ENCODE peak calls at places on chromosomes 6 and 20, in seven cellular contexts. One of them, this sample, is unnamed.

GRCh38 chr6:103674790-103675189 is 1184.9 kb downstream of the HACE1 start:
- DNase-seq in Panc1: no peak
- DNase-seq in GM23338: no peak
- DNase-seq in K562: no peak
- DNase-seq in HCT116: no peak
- DNase-seq in A549: no peak
- DNase-seq in SK-N-SH: no peak
- DNase-seq in this sample: no peak

GRCh38 chr6:159104163-159104885 is 59.5 kb upstream of the TAGAP start:
- DNase-seq in GM23338: peak
- DNase-seq in Panc1: peak
- DNase-seq in HCT116: no peak
- DNase-seq in SK-N-SH: peak
- DNase-seq in K562: peak
- DNase-seq in A549: peak
- DNase-seq in this sample: no peak

GRCh38 chr6:11975353-11975977 is 36.6 kb upstream of the HIVEP1 start:
- DNase-seq in GM23338: no peak
- DNase-seq in A549: no peak
- DNase-seq in Panc1: no peak
- DNase-seq in K562: peak
- DNase-seq in HCT116: no peak
- DNase-seq in SK-N-SH: no peak
- DNase-seq in this sample: peak

GRCh38 chr6:158164564-158164963 is 3.5 kb downstream of the SERAC1 start:
- DNase-seq in Panc1: no peak
- DNase-seq in A549: no peak
- DNase-seq in HCT116: no peak
- DNase-seq in K562: no peak
- DNase-seq in GM23338: no peak
- DNase-seq in SK-N-SH: no peak
- DNase-seq in this sample: no peak

GRCh38 chr6:170053966-170054661 is 236.8 kb downstream of the DLL1 start:
- DNase-seq in SK-N-SH: no peak
- DNase-seq in HCT116: no peak
- DNase-seq in Panc1: no peak
- DNase-seq in K562: no peak
- DNase-seq in A549: no peak
- DNase-seq in GM23338: no peak
- DNase-seq in this sample: no peak

GRCh38 chr6:81875776-81876293 is 123.4 kb upstream of the TENT5A start:
- DNase-seq in Panc1: no peak
- DNase-seq in SK-N-SH: no peak
- DNase-seq in HCT116: no peak
- DNase-seq in GM23338: no peak
- DNase-seq in K562: no peak
- DNase-seq in A549: no peak
- DNase-seq in this sample: no peak

GRCh38 chr20:52824494-52825216 is 147.5 kb upstream of the TSHZ2 start:
- DNase-seq in GM23338: no peak
- DNase-seq in SK-N-SH: no peak
- DNase-seq in A549: no peak
- DNase-seq in Panc1: no peak
- DNase-seq in K562: no peak
- DNase-seq in HCT116: no peak
- DNase-seq in this sample: no peak

GRCh38 chr20:13302647-13303425 is 81.8 kb downstream of the ISM1 start:
- DNase-seq in HCT116: peak
- DNase-seq in SK-N-SH: peak
- DNase-seq in GM23338: peak
- DNase-seq in A549: peak
- DNase-seq in Panc1: no peak
- DNase-seq in K562: peak
- DNase-seq in this sample: no peak

GRCh38 chr20:10549511-10549910 is 114.4 kb downstream of the SLX4IP start:
- DNase-seq in HCT116: no peak
- DNase-seq in GM23338: no peak
- DNase-seq in K562: no peak
- DNase-seq in A549: no peak
- DNase-seq in Panc1: no peak
- DNase-seq in SK-N-SH: no peak
- DNase-seq in this sample: no peak

GRCh38 chr6:152318278-152318677 is 318.9 kb downstream of the SYNE1 start:
- DNase-seq in GM23338: no peak
- DNase-seq in K562: no peak
- DNase-seq in A549: no peak
- DNase-seq in HCT116: no peak
- DNase-seq in SK-N-SH: no peak
- DNase-seq in Panc1: no peak
- DNase-seq in this sample: no peak

GRCh38 chr20:53983401-53983800 is 87.0 kb downstream of the BCAS1 start:
- DNase-seq in Panc1: no peak
- DNase-seq in GM23338: no peak
- DNase-seq in K562: no peak
- DNase-seq in SK-N-SH: no peak
- DNase-seq in HCT116: no peak
- DNase-seq in A549: no peak
- DNase-seq in this sample: no peak

GRCh38 chr20:35823147-35823546 is 51.3 kb downstream of the PHF20 start:
- DNase-seq in GM23338: no peak
- DNase-seq in HCT116: no peak
- DNase-seq in A549: no peak
- DNase-seq in Panc1: no peak
- DNase-seq in K562: peak
- DNase-seq in SK-N-SH: no peak
- DNase-seq in this sample: no peak

GRCh38 chr6:107784669-107785068 is 39.4 kb downstream of the SCML4 start:
- DNase-seq in Panc1: no peak
- DNase-seq in GM23338: no peak
- DNase-seq in K562: peak
- DNase-seq in HCT116: no peak
- DNase-seq in A549: no peak
- DNase-seq in SK-N-SH: no peak
- DNase-seq in this sample: no peak

GRCh38 chr6:71584712-71585436 is 296.3 kb downstream of the OGFRL1 start:
- DNase-seq in K562: no peak
- DNase-seq in Panc1: no peak
- DNase-seq in GM23338: no peak
- DNase-seq in A549: no peak
- DNase-seq in HCT116: no peak
- DNase-seq in SK-N-SH: no peak
- DNase-seq in this sample: no peak

GRCh38 chr6:154514481-154514880 is 4.0 kb upstream of the CNKSR3 start:
- DNase-seq in GM23338: no peak
- DNase-seq in Panc1: no peak
- DNase-seq in A549: no peak
- DNase-seq in K562: no peak
- DNase-seq in SK-N-SH: no peak
- DNase-seq in HCT116: no peak
- DNase-seq in this sample: no peak

GRCh38 chr6:44222987-44223470 is 366 bp upstream of the SLC29A1 start:
- DNase-seq in HCT116: no peak
- DNase-seq in A549: no peak
- DNase-seq in K562: no peak
- DNase-seq in SK-N-SH: no peak
- DNase-seq in Panc1: no peak
- DNase-seq in GM23338: peak
- DNase-seq in this sample: no peak

GRCh38 chr6:51626391-51626790 is 461.0 kb downstream of the PKHD1 start:
- DNase-seq in GM23338: no peak
- DNase-seq in A549: no peak
- DNase-seq in Panc1: no peak
- DNase-seq in K562: no peak
- DNase-seq in HCT116: no peak
- DNase-seq in SK-N-SH: no peak
- DNase-seq in this sample: no peak

GRCh38 chr20:57398901-57399535 is 7.8 kb downstream of the RBM38 start:
- DNase-seq in GM23338: no peak
- DNase-seq in A549: no peak
- DNase-seq in SK-N-SH: no peak
- DNase-seq in Panc1: no peak
- DNase-seq in K562: no peak
- DNase-seq in HCT116: no peak
- DNase-seq in this sample: no peak

GRCh38 chr20:38833857-38834164 is 28.3 kb downstream of the PPP1R16B start:
- DNase-seq in Panc1: no peak
- DNase-seq in K562: no peak
- DNase-seq in GM23338: no peak
- DNase-seq in SK-N-SH: no peak
- DNase-seq in A549: no peak
- DNase-seq in HCT116: no peak
- DNase-seq in this sample: no peak

GRCh38 chr6:84074988-84075781 is 41.6 kb downstream of the MRAP2 start:
- DNase-seq in SK-N-SH: no peak
- DNase-seq in A549: peak
- DNase-seq in K562: peak
- DNase-seq in Panc1: no peak
- DNase-seq in GM23338: peak
- DNase-seq in HCT116: peak
- DNase-seq in this sample: no peak

GRCh38 chr20:24667689-24668383 is 198.4 kb downstream of the SYNDIG1 start:
- DNase-seq in A549: no peak
- DNase-seq in GM23338: no peak
- DNase-seq in SK-N-SH: no peak
- DNase-seq in K562: no peak
- DNase-seq in HCT116: no peak
- DNase-seq in Panc1: no peak
- DNase-seq in this sample: no peak

GRCh38 chr6:116328528-116328903 is 42.2 kb upstream of the DSE start:
- DNase-seq in K562: no peak
- DNase-seq in HCT116: no peak
- DNase-seq in SK-N-SH: no peak
- DNase-seq in A549: no peak
- DNase-seq in GM23338: no peak
- DNase-seq in Panc1: no peak
- DNase-seq in this sample: no peak

GRCh38 chr6:19892250-19892649 is 55.1 kb downstream of the ID4 start:
- DNase-seq in SK-N-SH: no peak
- DNase-seq in GM23338: no peak
- DNase-seq in K562: no peak
- DNase-seq in Panc1: no peak
- DNase-seq in A549: no peak
- DNase-seq in HCT116: peak
- DNase-seq in this sample: no peak

GRCh38 chr6:133184798-133185380 is 56.3 kb upstream of the EYA4 start:
- DNase-seq in HCT116: no peak
- DNase-seq in A549: peak
- DNase-seq in GM23338: peak
- DNase-seq in SK-N-SH: no peak
- DNase-seq in Panc1: no peak
- DNase-seq in K562: peak
- DNase-seq in this sample: no peak

GRCh38 chr20:47493175-47493953 is 8.3 kb upstream of the NCOA3 start:
- DNase-seq in SK-N-SH: peak
- DNase-seq in GM23338: no peak
- DNase-seq in A549: peak
- DNase-seq in K562: peak
- DNase-seq in Panc1: no peak
- DNase-seq in HCT116: peak
- DNase-seq in this sample: no peak

GRCh38 chr6:108942556-108943492 is 94.6 kb downstream of the ARMC2 start:
- DNase-seq in Panc1: no peak
- DNase-seq in HCT116: no peak
- DNase-seq in A549: no peak
- DNase-seq in GM23338: no peak
- DNase-seq in K562: peak
- DNase-seq in SK-N-SH: peak
- DNase-seq in this sample: no peak
- TF ChIP-seq REST in Panc1: no peak
- TF ChIP-seq REST in HCT116: no peak
- TF ChIP-seq REST in A549: no peak
- TF ChIP-seq REST in GM23338: no peak
- TF ChIP-seq REST in K562: no peak
- TF ChIP-seq REST in SK-N-SH: no peak
- TF ChIP-seq REST in this sample: no peak

DNA sequence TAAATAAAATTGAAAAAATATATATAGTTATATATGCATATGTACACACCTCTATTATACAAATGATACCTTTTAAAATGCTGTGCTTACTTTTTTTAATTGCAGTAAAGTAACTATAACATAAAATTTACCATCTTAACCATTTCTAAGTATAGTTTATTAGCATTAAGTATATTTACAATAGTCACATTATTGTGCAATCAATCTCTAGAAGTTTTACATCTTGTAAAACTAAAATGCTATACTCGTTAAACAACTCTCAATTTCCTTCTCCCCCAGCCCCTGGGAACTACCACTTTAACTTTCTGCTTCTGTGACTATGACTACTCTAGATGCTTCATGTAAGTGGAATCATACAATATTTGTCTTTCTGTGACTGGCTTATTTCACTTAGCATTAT is 146.7 kb upstream of the DST start:
- DNase-seq in Panc1: no peak
- DNase-seq in A549: no peak
- DNase-seq in HCT116: no peak
- DNase-seq in K562: no peak
- DNase-seq in SK-N-SH: no peak
- DNase-seq in GM23338: no peak
- DNase-seq in this sample: no peak
- TF ChIP-seq REST in Panc1: no peak
- TF ChIP-seq REST in A549: no peak
- TF ChIP-seq REST in HCT116: no peak
- TF ChIP-seq REST in K562: no peak
- TF ChIP-seq REST in SK-N-SH: no peak
- TF ChIP-seq REST in GM23338: no peak
- TF ChIP-seq REST in this sample: no peak

DNA sequence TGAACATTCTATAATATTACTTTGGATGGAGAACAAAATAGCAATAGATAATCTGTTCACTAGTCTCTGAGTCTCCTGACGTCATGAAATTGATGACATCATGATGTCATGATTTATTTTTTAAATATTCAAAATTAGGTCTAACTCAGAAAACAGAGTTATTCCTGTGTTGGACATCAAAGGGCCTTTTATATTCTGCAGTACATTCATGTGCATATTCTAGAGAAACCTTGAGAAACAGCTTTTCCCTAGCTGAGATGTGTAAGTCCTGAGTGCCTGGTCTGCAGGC is 53.3 kb downstream of the MYB start:
- DNase-seq in Panc1: no peak
- DNase-seq in SK-N-SH: no peak
- DNase-seq in A549: no peak
- DNase-seq in K562: no peak
- DNase-seq in GM23338: no peak
- DNase-seq in HCT116: no peak
- DNase-seq in this sample: no peak
- TF ChIP-seq REST in Panc1: no peak
- TF ChIP-seq REST in SK-N-SH: no peak
- TF ChIP-seq REST in A549: no peak
- TF ChIP-seq REST in K562: no peak
- TF ChIP-seq REST in GM23338: no peak
- TF ChIP-seq REST in HCT116: no peak
- TF ChIP-seq REST in this sample: no peak

DNA sequence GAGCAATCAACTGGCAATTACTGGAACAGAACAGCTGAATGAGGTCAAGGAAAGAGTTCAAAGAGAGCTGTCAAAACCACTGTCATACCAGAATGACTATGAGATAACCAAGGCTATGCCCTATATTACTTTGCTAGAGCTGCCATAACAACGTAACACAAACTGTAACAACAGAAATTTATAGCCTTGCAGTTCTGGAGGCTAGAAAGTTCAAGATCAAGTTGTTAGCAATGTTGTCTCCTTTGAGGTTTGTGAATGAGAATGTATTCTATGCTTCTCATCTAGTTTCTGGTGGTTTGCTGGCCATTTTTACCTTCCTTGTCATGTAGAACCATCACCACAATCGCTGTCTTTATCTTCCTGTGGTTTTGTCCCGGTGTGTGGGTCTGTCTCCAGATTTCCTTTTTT is 1323.0 kb upstream of the GJE1 start:
- DNase-seq in Panc1: no peak
- DNase-seq in GM23338: no peak
- DNase-seq in SK-N-SH: no peak
- DNase-seq in HCT116: no peak
- DNase-seq in A549: no peak
- DNase-seq in K562: no peak
- DNase-seq in this sample: peak
- TF ChIP-seq REST in Panc1: no peak
- TF ChIP-seq REST in GM23338: no peak
- TF ChIP-seq REST in SK-N-SH: no peak
- TF ChIP-seq REST in HCT116: no peak
- TF ChIP-seq REST in A549: no peak
- TF ChIP-seq REST in K562: no peak
- TF ChIP-seq REST in this sample: no peak

This sample was measured in GM12878.